ENCODE peak calls at places on chromosome 14, in eight cellular contexts. G is activated CD4-positive, alpha-beta T cell treated with anti-CD3 and anti-CD28 coated beads for 48 hours; Y is activated CD8-positive, alpha-beta T cell treated with anti-CD3 and anti-CD28 coated beads for 36 hours; K is ELR; C is iPS DF 6.9; O is stimulated activated CD4-positive, alpha-beta T cell treated with anti-CD3 and anti-CD28 coated beads, Interleukin-15, amount 100 ng/mL, for 48 hours; F is anterior cingulate cortex; D is kidney tubule cell. A is an unnamed sample.

GRCh38 chr14:79044894-79045624 is 874.9 kb downstream of the NRXN3 start:
- DNase-seq in G (no peak), Y (no peak), K (peak), C (no peak), O (no peak), F (no peak), D (peak), A (no peak)

GRCh38 chr14:23024612-23025075 is 10.1 kb downstream of the PSMB5 start:
- DNase-seq in G (no peak), Y (no peak), K (no peak), C (no peak), O (no peak), F (no peak), D (no peak), A (no peak)

GRCh38 chr14:92074555-92074954 is 31.8 kb downstream of the ATXN3 start:
- DNase-seq in G (no peak), Y (no peak), K (no peak), C (no peak), O (no peak), F (no peak), D (no peak), A (no peak)

GRCh38 chr14:104268725-104269436 is 130.5 kb downstream of the KIF26A start:
- DNase-seq in G (no peak), Y (no peak), K (no peak), C (no peak), O (no peak), F (no peak), D (no peak), A (peak)

GRCh38 chr14:90518075-90518940 is 121.5 kb downstream of the CALM1 start:
- DNase-seq in G (no peak), Y (no peak), K (no peak), C (no peak), O (no peak), F (no peak), D (no peak), A (peak)

GRCh38 chr14:29856516-29856915 is 71.1 kb downstream of the PRKD1 start:
- DNase-seq in G (no peak), Y (no peak), K (no peak), C (no peak), O (no peak), F (no peak), D (no peak), A (no peak)

GRCh38 chr14:64715628-64716412 is 11.6 kb downstream of the PLEKHG3 start:
- DNase-seq in G (no peak), Y (no peak), K (no peak), C (no peak), O (no peak), F (no peak), D (no peak), A (no peak)

GRCh38 chr14:71918955-71919354 is 13.3 kb upstream of the RGS6 start:
- DNase-seq in G (no peak), Y (no peak), K (peak), C (no peak), O (no peak), F (no peak), D (no peak), A (no peak)

GRCh38 chr14:52835122-52835903 is 43.9 kb upstream of the GNPNAT1 start:
- DNase-seq in G (no peak), Y (no peak), K (peak), C (no peak), O (no peak), F (no peak), D (peak), A (no peak)

GRCh38 chr14:50941151-50941550 is 3.1 kb downstream of the PYGL start:
- DNase-seq in G (no peak), Y (no peak), K (peak), C (no peak), O (no peak), F (no peak), D (peak), A (no peak)

GRCh38 chr14:83632375-83632774 is 1897.6 kb upstream of the FLRT2 start:
- DNase-seq in G (no peak), Y (no peak), K (no peak), C (no peak), O (no peak), F (no peak), D (no peak), A (no peak)

GRCh38 chr14:50785506-50786063 is 45.4 kb downstream of the NIN start:
- DNase-seq in G (no peak), Y (no peak), K (no peak), C (no peak), O (no peak), F (no peak), D (no peak), A (no peak)

GRCh38 chr14:91354221-91354916 is 63.3 kb downstream of the CCDC88C start:
- DNase-seq in G (no peak), Y (peak), K (no peak), C (no peak), O (no peak), F (no peak), D (no peak), A (no peak)

GRCh38 chr14:21771671-21772070 is 98.1 kb upstream of the OR4E1 start:
- DNase-seq in G (no peak), Y (no peak), K (no peak), C (no peak), O (no peak), F (no peak), D (peak), A (no peak)

GRCh38 chr14:91394105-91395081 is 23.2 kb downstream of the CCDC88C start:
- DNase-seq in G (no peak), Y (no peak), K (no peak), C (no peak), O (no peak), F (no peak), D (no peak), A (no peak)

GRCh38 chr14:41718477-41719166 is 111.9 kb downstream of the LRFN5 start:
- DNase-seq in G (no peak), Y (no peak), K (no peak), C (no peak), O (no peak), F (no peak), D (peak), A (no peak)

A was measured in lower lobe of right lung.